ENCODE peak calls at places on chromosomes 13 and 19, in six cellular contexts. T, S, R, W, M and Y are unnamed samples.

GRCh38 chr19:35033067-35034004 is 3.1 kb downstream of the SCN1B start:
- DNase-seq in T (no peak), S (no peak), R (no peak), W (no peak), M (no peak), Y (no peak)

GRCh38 chr13:45015300-45015699 is 26.0 kb downstream of the GPALPP1 start:
- DNase-seq in T (peak; percentile 12), S (no peak), R (no peak), W (no peak), M (no peak), Y (no peak)

GRCh38 chr13:73215807-73216206 is 157.0 kb downstream of the KLF5 start:
- DNase-seq in T (no peak), S (peak; percentile 26), R (no peak), W (no peak), M (no peak), Y (peak; percentile 63)

GRCh38 chr13:23956106-23956505 is 58.8 kb upstream of the C1QTNF9B start:
- DNase-seq in T (no peak), S (peak; percentile 65), R (peak; percentile 45), W (no peak), M (no peak), Y (no peak)

GRCh38 chr19:12946092-12946845 is 607 bp downstream of the RAD23A start:
- DNase-seq in T (peak; percentile 81), S (peak; percentile 74), R (peak; percentile 72), W (peak; percentile 93), M (peak; percentile 88), Y (no peak)

GRCh38 chr13:111371720-111372119 is 51.3 kb downstream of the TEX29 start:
- DNase-seq in T (no peak), S (no peak), R (no peak), W (no peak), M (no peak), Y (no peak)

GRCh38 chr13:33193428-33193974 is 92.1 kb downstream of the STARD13 start:
- DNase-seq in T (peak; percentile 79), S (no peak), R (no peak), W (no peak), M (no peak), Y (no peak)

GRCh38 chr19:34171539-34171876 is 796 bp upstream of the LSM14A start:
- DNase-seq in T (no peak), S (no peak), R (no peak), W (no peak), M (no peak), Y (peak; percentile 28)

GRCh38 chr13:28620011-28620830 is 38.7 kb upstream of the POMP start:
- DNase-seq in T (no peak), S (no peak), R (no peak), W (no peak), M (no peak), Y (no peak)

GRCh38 chr19:6214881-6215541 is 64.8 kb downstream of the MLLT1 start:
- DNase-seq in T (no peak), S (no peak), R (no peak), W (peak; percentile 45), M (no peak), Y (no peak)

GRCh38 chr19:52688335-52688734 is 46.5 kb downstream of the ZNF611 start:
- DNase-seq in T (no peak), S (no peak), R (no peak), W (no peak), M (no peak), Y (no peak)

GRCh38 chr19:39325778-39326680 is 5.4 kb upstream of the LRFN1 start:
- DNase-seq in T (no peak), S (no peak), R (no peak), W (no peak), M (peak; percentile 9), Y (no peak)

GRCh38 chr13:33806470-33807248 is 11.3 kb upstream of the RFC3 start:
- DNase-seq in T (no peak), S (no peak), R (no peak), W (no peak), M (no peak), Y (no peak)

GRCh38 chr13:111908391-111908790 is 158.6 kb upstream of the SOX1 start:
- DNase-seq in T (no peak), S (no peak), R (peak; percentile 12), W (no peak), M (peak; percentile 46), Y (no peak)

GRCh38 chr19:1274852-1275259 is 474 bp upstream of the FAM174C start:
- DNase-seq in T (no peak), S (no peak), R (no peak), W (no peak), M (peak; percentile 81), Y (no peak)

GRCh38 chr19:461664-462551 is 1.1 kb upstream of the SHC2 start:
- DNase-seq in T (no peak), S (peak; percentile 67), R (peak; percentile 72), W (no peak), M (no peak), Y (no peak)

GRCh38 chr19:824885-825284 is 2.8 kb upstream of the AZU1 start:
- DNase-seq in T (no peak), S (no peak), R (no peak), W (no peak), M (no peak), Y (no peak)

GRCh38 chr13:74465279-74465678 is 331.1 kb upstream of the KLF12 start:
- DNase-seq in T (no peak), S (no peak), R (no peak), W (no peak), M (no peak), Y (no peak)

GRCh38 chr19:46834984-46835383 is 15.7 kb downstream of the AP2S1 start:
- DNase-seq in T (no peak), S (no peak), R (no peak), W (no peak), M (no peak), Y (no peak)

GRCh38 chr19:44975444-44975843 is 20.3 kb downstream of the CLPTM1 start:
- DNase-seq in T (no peak), S (no peak), R (no peak), W (no peak), M (no peak), Y (no peak)

GRCh38 chr19:28359819-28360414 is 853.0 kb downstream of the UQCRFS1 start:
- DNase-seq in T (no peak), S (no peak), R (no peak), W (no peak), M (no peak), Y (no peak)

GRCh38 chr13:87677043-87677333 is 5.8 kb downstream of the SLITRK5 start:
- DNase-seq in T (no peak), S (no peak), R (no peak), W (no peak), M (no peak), Y (no peak)

GRCh38 chr13:87676254-87677042 is 5.3 kb downstream of the SLITRK5 start:
- DNase-seq in T (no peak), S (no peak), R (no peak), W (no peak), M (no peak), Y (no peak)

GRCh38 chr13:87675851-87676250 is 4.7 kb downstream of the SLITRK5 start:
- DNase-seq in T (no peak), S (no peak), R (no peak), W (no peak), M (no peak), Y (no peak)

GRCh38 chr13:87671824-87672603 is 843 bp downstream of the SLITRK5 start:
- DNase-seq in T (no peak), S (peak; percentile 7), R (no peak), W (peak; percentile 54), M (peak; percentile 64), Y (no peak)

GRCh38 chr13:87674143-87674772 is 3.1 kb downstream of the SLITRK5 start:
- DNase-seq in T (no peak), S (no peak), R (no peak), W (no peak), M (no peak), Y (no peak)
- H3K4me3 ChIP-seq in T (no peak overlapping the region), S (no peak overlapping the region), R (no peak overlapping the region), W (no peak overlapping the region), M (no peak overlapping the region), Y (no peak overlapping the region)

GRCh38 chr19:50794074-50794777 is 4.0 kb downstream of the ACP4 start:
- DNase-seq in T (no peak), S (peak; percentile 38), R (peak; percentile 47), W (no peak), M (no peak), Y (no peak)
- TF ChIP-seq CTCF in T (peak; percentile 10), S (no peak), R (no peak), W (no peak), M (no peak), Y (no peak)

GRCh38 chr19:49791776-49792445 is 21.2 kb downstream of the FUZ start:
- DNase-seq in T (no peak), S (no peak), R (no peak), W (no peak), M (no peak), Y (no peak)

GRCh38 chr19:49793561-49793840 is 19.6 kb downstream of the FUZ start:
- DNase-seq in T (no peak), S (no peak), R (no peak), W (no peak), M (no peak), Y (no peak)

GRCh38 chr19:49790866-49791265 is 22.2 kb downstream of the FUZ start:
- DNase-seq in T (no peak), S (no peak), R (no peak), W (peak; percentile 59), M (peak; percentile 60), Y (no peak)

GRCh38 chr19:49795615-49796014 is 17.5 kb downstream of the FUZ start:
- DNase-seq in T (no peak), S (no peak), R (no peak), W (no peak), M (no peak), Y (no peak)

DNA sequence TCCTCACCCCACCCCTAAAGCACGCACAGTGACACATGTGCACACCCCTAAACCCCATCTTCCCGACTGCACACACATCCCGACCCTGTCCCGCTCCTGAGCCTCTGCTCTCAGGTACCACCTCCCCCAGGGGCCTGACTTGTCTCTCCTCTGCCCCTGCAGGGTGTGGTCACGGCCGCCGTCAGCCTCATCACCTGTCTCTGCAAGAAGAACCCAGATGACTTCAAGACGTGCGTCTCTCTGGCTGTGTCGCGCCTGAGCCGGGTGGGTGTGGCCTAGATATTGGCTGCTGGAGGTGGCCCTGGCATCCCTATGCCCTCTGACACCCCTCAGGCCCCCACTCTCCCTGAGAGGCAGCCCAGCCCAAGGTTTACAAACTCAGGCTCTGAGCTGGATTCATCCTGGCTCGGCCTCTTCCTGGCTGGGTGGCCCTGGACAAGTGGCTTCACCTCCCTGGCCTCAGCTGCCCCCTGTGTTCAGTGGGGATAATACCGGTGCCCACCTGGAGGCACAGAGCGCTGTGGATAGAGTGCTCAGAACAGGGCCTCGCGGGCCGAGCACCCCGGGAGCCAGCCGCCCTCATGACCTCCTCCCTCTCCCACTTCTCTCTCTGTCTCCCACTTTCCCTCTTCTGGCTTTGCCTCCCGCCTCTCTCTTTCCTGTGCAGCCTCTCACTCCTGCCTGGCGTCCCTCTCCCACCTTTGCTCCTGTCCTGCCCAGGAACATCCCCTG is 20.1 kb downstream of the FUZ start:
- DNase-seq in T (no peak), S (no peak), R (no peak), W (no peak), M (peak; percentile 57), Y (no peak)
- H3K36me3 ChIP-seq in T (peaks cover 55% of the 10 kb centered on the region), S (no peaks in the 10 kb centered on the region), R (peaks cover 13% of the 10 kb centered on the region), W (peaks cover 83% of the 10 kb centered on the region), M (peaks cover 100% of the 10 kb centered on the region), Y (peaks cover 56% of the 10 kb centered on the region)

DNA sequence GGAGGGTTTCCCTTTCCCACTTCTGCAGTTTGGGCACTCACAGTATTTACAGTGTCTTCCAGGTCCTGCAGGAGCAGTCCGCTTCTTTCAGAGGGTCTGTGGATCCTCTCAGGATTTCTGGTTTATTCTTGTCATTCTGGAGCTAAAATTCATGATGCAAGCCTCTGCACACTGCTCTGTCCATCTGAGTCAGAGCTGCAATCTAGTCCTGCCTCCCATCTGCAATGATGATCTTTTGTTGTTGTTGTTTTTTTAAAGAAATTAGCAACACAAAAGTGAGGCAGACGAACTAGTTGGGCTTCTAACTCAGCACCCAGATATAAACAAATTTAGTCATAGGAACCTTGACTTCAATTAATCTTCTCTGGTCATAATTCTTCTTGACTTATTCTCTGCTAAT is 86.5 kb downstream of the DLEU7 start:
- DNase-seq in T (no peak), S (no peak), R (no peak), W (no peak), M (no peak), Y (no peak)
- H3K4me3 ChIP-seq in T (no peak overlapping the region), S (no peak overlapping the region), R (no peak overlapping the region), W (no peak overlapping the region), M (no peak overlapping the region), Y (no peak overlapping the region)